ENCODE peak calls at places on chromosomes 3 and 15, in nine cellular contexts. O, A, Z, C, D, Y, M, T and N are unnamed samples.

GRCh38 chr3:25582242-25582641 is 82.5 kb downstream of the TOP2B start:
- DNase-seq in M (no peak), A (peak), D (no peak), C (peak), T (peak), Y (no peak), Z (no peak), O (peak), N (peak)

GRCh38 chr3:27293954-27294353 is 75.2 kb downstream of the NEK10 start:
- DNase-seq in O (no peak), C (no peak), D (no peak), T (peak), M (no peak), Y (no peak), Z (no peak), A (no peak), N (no peak)

GRCh38 chr15:80191198-80191597 is 38.4 kb downstream of the FAH start:
- DNase-seq in O (no peak), Y (no peak), D (no peak), M (peak), T (no peak), Z (no peak), C (no peak), A (no peak), N (no peak)

GRCh38 chr3:188940213-188940914 is 231.4 kb upstream of the TPRG1 start:
- DNase-seq in T (no peak), A (peak), C (no peak), D (no peak), O (no peak), M (no peak), Z (no peak), Y (no peak), N (no peak)

GRCh38 chr15:83446904-83447708 is at the start of gene SH3GL3:
- DNase-seq in A (peak), M (peak), T (peak), D (peak), O (peak), Z (peak), Y (peak), C (peak), N (peak)

GRCh38 chr15:29143293-29143692 is 126.3 kb downstream of the NSMCE3 start:
- DNase-seq in C (no peak), T (no peak), A (no peak), Z (no peak), D (no peak), M (peak), Y (no peak), O (no peak), N (no peak)

GRCh38 chr3:41888368-41889076 is 73.4 kb downstream of the ULK4 start:
- DNase-seq in O (no peak), M (no peak), A (no peak), Z (no peak), C (no peak), D (no peak), Y (no peak), T (no peak), N (no peak)

GRCh38 chr3:126552688-126553283 is 5.9 kb downstream of the C3orf22 start:
- DNase-seq in O (no peak), C (no peak), A (peak), Y (no peak), Z (no peak), T (no peak), M (peak), D (no peak), N (no peak)

GRCh38 chr15:34588046-34588674 is 4.7 kb upstream of the GOLGA8B start:
- DNase-seq in C (peak), A (peak), Y (peak), O (peak), Z (peak), T (peak), D (peak), M (no peak), N (peak)
- TF ChIP-seq POLR2A in C (peak), A (no peak), Y (peak), O (peak), Z (peak), T (peak), D (no peak), M (no peak), N (peak)

DNA sequence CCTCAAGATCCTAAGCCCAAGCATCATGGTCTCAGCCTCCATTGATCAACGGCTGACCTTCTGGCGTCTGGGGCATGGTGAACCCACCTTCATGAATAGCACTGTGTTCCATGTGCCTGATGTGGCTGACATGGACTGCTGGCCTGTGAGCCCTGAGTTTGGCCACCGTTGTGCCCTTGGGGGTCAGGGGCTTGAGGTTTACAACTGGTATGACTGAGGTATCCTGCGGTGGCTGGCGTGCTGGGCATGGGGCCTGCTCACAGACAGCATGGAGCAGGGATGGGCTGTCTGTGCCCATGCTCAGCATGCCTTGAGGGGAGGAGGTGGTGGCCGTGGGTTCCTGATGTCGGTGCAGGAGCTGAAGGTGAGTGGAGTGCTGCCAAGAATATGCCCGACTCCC is 3.3 kb downstream of the DALRD3 start:
- DNase-seq in O (no peak), Z (no peak), C (no peak), M (no peak), A (no peak), D (no peak), T (no peak), Y (no peak), N (no peak)
- TF ChIP-seq POLR2A in O (no peak), Z (no peak), C (peak), M (no peak), A (no peak), D (no peak), T (no peak), Y (no peak), N (no peak)

DNA sequence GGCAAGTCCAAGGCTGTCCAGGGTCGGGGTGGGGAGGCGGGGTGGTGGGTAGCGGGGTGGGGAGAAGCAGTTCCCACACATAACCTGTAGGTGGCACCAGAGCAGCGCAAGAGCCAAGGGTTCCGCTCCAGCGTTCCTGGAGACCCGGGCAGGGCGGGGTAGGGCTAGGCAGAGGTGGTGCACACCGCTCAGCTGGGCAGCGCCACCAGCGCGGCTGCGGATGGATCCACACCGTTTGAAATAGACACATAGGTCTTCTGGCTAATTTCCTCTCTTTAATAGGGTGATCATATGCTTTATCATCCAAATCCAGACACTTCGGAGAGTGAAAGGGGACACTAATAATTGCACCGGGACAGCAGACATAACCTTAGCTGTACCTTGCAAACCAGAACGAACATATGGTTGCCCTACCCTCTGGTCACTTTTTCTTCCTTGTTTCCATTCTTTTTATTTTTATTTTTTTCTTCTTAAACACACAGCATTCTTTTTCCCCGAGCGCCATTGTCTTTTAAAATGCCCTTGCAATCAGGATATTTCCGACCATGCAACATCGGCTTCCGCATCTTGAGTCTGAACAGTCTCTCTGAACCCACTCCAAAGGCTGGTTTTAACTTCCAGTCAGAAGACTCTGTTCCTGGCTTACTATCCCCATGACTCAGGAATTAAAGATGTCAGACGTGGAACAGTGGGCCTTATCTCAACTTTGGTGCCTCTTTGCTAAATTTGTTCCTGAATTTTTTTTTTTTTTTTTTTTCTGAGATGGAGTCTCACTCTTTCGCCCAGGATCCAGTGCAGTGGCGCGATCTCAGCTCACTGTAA is 12.5 kb upstream of the ZSCAN2 start:
- DNase-seq in D (peak), M (peak), Y (peak), Z (peak), T (peak), C (peak), A (peak), O (peak), N (peak)
- TF ChIP-seq POLR2A in D (no peak), M (no peak), Y (no peak), Z (no peak), T (no peak), C (no peak), A (no peak), O (no peak), N (no peak)

GRCh38 chr3:128175768-128176167 is 22.5 kb downstream of the EEFSEC start:
- DNase-seq in Z (no peak), A (no peak), T (no peak), M (no peak), Y (no peak), O (no peak), D (no peak), C (no peak), N (no peak)
- TF ChIP-seq POLR2A in Z (no peak), A (no peak), T (no peak), M (no peak), Y (no peak), O (no peak), D (no peak), C (no peak), N (no peak)